ENCODE peak calls at places on chromosomes 1 and 21, in five cellular contexts. D is HFFc6, I is cardiac muscle cell, F is AG09309, G is uterus. N is an unnamed sample.

GRCh38 chr1:236830560-236830959 is 35.5 kb downstream of the MTR start:
- DNase-seq in F (no peak), G (peak), I (no peak), D (no peak), N (no peak)

GRCh38 chr1:36322085-36322785 is 1.2 kb downstream of the EVA1B start:
- DNase-seq in I (peak), F (no peak), D (peak), G (peak), N (no peak)

GRCh38 chr1:112818990-112819689 is 104.0 kb upstream of the PPM1J start:
- DNase-seq in G (no peak), F (peak), D (peak), I (peak), N (no peak)

GRCh38 chr1:226643167-226643566 is 94.6 kb downstream of the STUM start:
- DNase-seq in F (no peak), G (peak), D (peak), I (peak), N (peak)

GRCh38 chr1:7827134-7827955 is 25.5 kb downstream of the UTS2 start:
- DNase-seq in F (no peak), I (no peak), G (no peak), D (no peak), N (peak)

GRCh38 chr1:99644302-99645004 is 1.5 kb upstream of the PALMD start:
- DNase-seq in G (no peak), I (peak), D (no peak), F (no peak), N (no peak)

GRCh38 chr1:37177230-37177864 is 143.0 kb upstream of the GRIK3 start:
- DNase-seq in F (no peak), G (no peak), I (peak), D (no peak), N (no peak)

GRCh38 chr1:154910851-154911250 is 25.7 kb downstream of the PMVK start:
- DNase-seq in I (no peak), D (no peak), G (no peak), F (no peak), N (no peak)

GRCh38 chr1:64041366-64042131 is 161.9 kb upstream of the UBE2U start:
- DNase-seq in G (no peak), I (no peak), F (no peak), D (no peak), N (no peak)

GRCh38 chr1:113508364-113509164 is 118.2 kb downstream of the MAGI3 start:
- DNase-seq in I (no peak), F (no peak), G (no peak), D (no peak), N (no peak)

GRCh38 chr1:156165083-156165482 is 11.7 kb downstream of the SEMA4A start:
- DNase-seq in D (no peak), F (no peak), I (no peak), G (no peak), N (peak)

GRCh38 chr1:116434849-116435248 is 61.8 kb downstream of the ATP1A1 start:
- DNase-seq in D (no peak), G (no peak), F (no peak), I (no peak), N (no peak)

GRCh38 chr1:63949965-63950364 is 176.1 kb downstream of the ROR1 start:
- DNase-seq in G (peak), D (no peak), I (peak), F (no peak), N (no peak)

GRCh38 chr1:26345718-26346117 is 8.2 kb downstream of the CRYBG2 start:
- DNase-seq in F (no peak), D (no peak), G (no peak), I (no peak), N (no peak)

GRCh38 chr1:199135901-199136300 is 497.1 kb downstream of the PTPRC start:
- DNase-seq in G (no peak), I (no peak), F (no peak), D (no peak), N (no peak)

GRCh38 chr1:28233264-28233606 is 406 bp upstream of the DNAJC8 start:
- DNase-seq in D (no peak), G (no peak), I (no peak), F (no peak), N (no peak)

GRCh38 chr1:184545601-184546000 is 158.8 kb downstream of the C1orf21 start:
- DNase-seq in F (peak), G (no peak), D (peak), I (peak), N (no peak)

GRCh38 chr1:9033363-9033762 is 7.1 kb upstream of the SLC2A7 start:
- DNase-seq in I (no peak), D (no peak), G (no peak), F (no peak), N (no peak)

GRCh38 chr1:188706742-188707141 is 1770.9 kb downstream of the BRINP3 start:
- DNase-seq in F (no peak), I (peak), G (no peak), D (peak), N (no peak)

GRCh38 chr1:94821636-94822305 is 1.6 kb downstream of the SLC44A3 start:
- DNase-seq in G (no peak), F (no peak), I (no peak), D (no peak), N (no peak)

GRCh38 chr1:208233546-208233945 is 10.6 kb downstream of the PLXNA2 start:
- DNase-seq in D (no peak), F (no peak), I (no peak), G (no peak), N (no peak)

GRCh38 chr1:193486671-193487229 is 300.3 kb upstream of the B3GALT2 start:
- DNase-seq in D (no peak), G (no peak), I (peak), F (no peak), N (no peak)

GRCh38 chr1:97334454-97334853 is 586.4 kb downstream of the DPYD start:
- DNase-seq in I (peak), F (peak), G (no peak), D (peak), N (no peak)

GRCh38 chr21:36200089-36200561 is 43.5 kb downstream of the DOP1B start:
- DNase-seq in F (no peak), D (no peak), G (no peak), I (no peak), N (no peak)
- TF ChIP-seq CTCF in F (no peak), D (no peak), G (no peak), I (no peak), N (no peak)

DNA sequence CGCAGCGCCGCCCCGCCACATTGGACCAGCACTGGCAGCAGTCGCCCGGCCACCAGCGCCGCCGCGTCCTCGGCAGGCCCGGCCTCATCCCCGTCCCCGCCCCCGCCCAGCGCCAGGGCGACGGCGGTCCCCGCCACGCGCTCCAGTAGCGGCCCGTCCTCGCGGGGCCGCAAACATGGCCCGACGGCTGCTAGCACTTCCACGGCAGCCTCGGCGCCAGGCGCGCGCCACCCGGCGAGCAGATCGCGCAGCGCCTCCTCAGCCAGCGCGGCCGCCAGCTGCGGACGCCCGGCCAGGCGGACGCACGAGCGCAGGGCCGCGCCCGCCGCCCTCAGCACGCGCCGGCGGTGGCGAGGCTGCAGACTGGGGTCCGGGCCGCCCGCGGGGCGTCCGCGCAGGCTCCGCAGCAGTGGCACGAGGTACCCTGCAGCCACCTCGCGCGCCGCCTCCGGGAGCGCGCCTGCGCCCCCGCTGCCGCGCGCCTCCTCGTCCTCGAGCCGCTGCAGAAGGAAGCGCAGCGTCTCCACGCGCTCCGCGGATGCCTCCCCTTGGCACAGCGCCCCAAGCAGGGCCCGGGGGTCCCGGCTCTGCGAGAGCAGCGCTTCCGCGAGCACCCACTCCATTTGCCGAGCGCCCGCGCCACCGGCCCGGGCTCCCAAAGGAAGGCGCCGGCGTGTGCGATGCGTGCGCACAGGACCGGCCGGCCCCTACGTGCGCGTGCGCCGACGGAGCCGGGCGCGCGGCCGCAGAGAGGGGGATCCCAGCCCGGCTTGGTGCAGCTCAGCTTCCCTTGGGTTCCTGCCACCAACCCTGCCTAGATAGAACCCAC is at the start of gene TARBP1:
- DNase-seq in F (no peak), I (peak), G (peak), D (peak), N (peak)
- TF ChIP-seq CTCF in F (peak), I (no peak), G (peak), D (peak), N (peak)

GRCh38 chr1:231107186-231107585 is 54.7 kb upstream of the TRIM67 start:
- DNase-seq in I (no peak), F (no peak), D (no peak), G (no peak), N (no peak)

GRCh38 chr1:231104917-231105316 is 56.9 kb upstream of the TRIM67 start:
- DNase-seq in G (no peak), I (no peak), D (no peak), F (no peak), N (no peak)

GRCh38 chr1:231107600-231108326 is 54.1 kb upstream of the TRIM67 start:
- DNase-seq in I (no peak), G (no peak), D (no peak), F (no peak), N (no peak)

GRCh38 chr1:231106347-231106746 is 55.5 kb upstream of the TRIM67 start:
- DNase-seq in F (peak), G (no peak), I (peak), D (peak), N (no peak)

GRCh38 chr1:231108500-231109254 is 53.2 kb upstream of the TRIM67 start:
- DNase-seq in I (no peak), G (no peak), F (no peak), D (no peak), N (no peak)
- TF ChIP-seq CTCF in I (no peak), G (no peak), F (no peak), D (no peak), N (no peak)

GRCh38 chr1:223712184-223712855 is at the start of gene CAPN2:
- DNase-seq in F (no peak), I (peak), G (peak), D (peak), N (peak)
- TF ChIP-seq CTCF in F (peak), I (peak), G (peak), D (peak), N (peak)

DNA sequence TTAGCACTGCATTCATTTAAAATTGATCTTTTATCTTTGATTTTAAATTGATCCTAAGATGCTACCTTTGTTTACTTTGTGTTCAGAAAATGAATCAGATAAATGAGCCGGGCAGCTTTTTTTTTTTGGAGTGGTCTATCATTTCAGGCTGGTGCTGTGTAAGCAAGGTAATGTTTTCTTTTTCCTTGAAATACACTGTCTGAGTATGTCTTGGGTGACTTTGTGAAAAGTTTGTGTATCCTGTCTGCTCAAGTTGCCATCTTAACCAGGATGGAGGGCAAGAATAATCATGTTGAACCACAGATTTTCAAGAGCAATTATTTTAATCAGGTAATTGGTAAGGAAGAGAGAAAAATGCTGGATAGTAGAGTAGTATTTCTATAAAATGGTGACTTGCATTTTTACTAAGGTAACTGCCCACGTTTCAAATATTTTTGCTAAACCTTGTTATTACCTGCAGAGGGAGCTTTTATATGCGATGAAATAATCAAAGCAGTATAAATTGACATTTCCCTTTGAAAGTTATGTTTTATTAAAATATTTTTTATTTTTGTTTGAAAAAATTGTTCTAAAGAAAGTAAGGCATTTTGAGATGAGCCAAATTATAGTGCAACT is 11.1 kb downstream of the ADGRL2 start:
- DNase-seq in D (no peak), G (no peak), F (no peak), I (no peak), N (no peak)
- TF ChIP-seq CTCF in D (peak), G (no peak), F (peak), I (peak), N (no peak)

GRCh38 chr1:77796695-77797405 is 17.4 kb downstream of the MIGA1 start:
- DNase-seq in D (no peak), F (no peak), G (no peak), I (no peak), N (no peak)
- TF ChIP-seq CTCF in D (no peak), F (no peak), G (no peak), I (no peak), N (no peak)

GRCh38 chr1:38925381-38925780 is 16.2 kb downstream of the RHBDL2 start:
- DNase-seq in D (no peak), G (no peak), F (no peak), I (no peak), N (no peak)
- TF ChIP-seq CTCF in D (no peak), G (no peak), F (no peak), I (no peak), N (no peak)